ENCODE peak calls at places on chromosome 4, in six cellular contexts. N, S, B, G, J and A are unnamed samples.

GRCh38 chr4:111399523-111400135 is 745.6 kb upstream of the FAM241A start:
- DNase-seq in N (no peak), S (peak), B (no peak), G (peak), J (no peak), A (no peak)

GRCh38 chr4:136927172-136927571 is 605.1 kb downstream of the PCDH18 start:
- DNase-seq in N (no peak), S (peak), B (no peak), G (peak), J (no peak), A (no peak)

GRCh38 chr4:102614801-102615200 is 113.6 kb downstream of the NFKB1 start:
- DNase-seq in N (no peak), S (no peak), B (no peak), G (no peak), J (no peak), A (no peak)

GRCh38 chr4:88327669-88328068 is 43.3 kb upstream of the PPM1K start:
- DNase-seq in N (no peak), S (no peak), B (no peak), G (no peak), J (no peak), A (no peak)

GRCh38 chr4:98653890-98654867 is 4.2 kb downstream of the TSPAN5 start:
- DNase-seq in N (no peak), S (peak), B (no peak), G (peak), J (no peak), A (no peak)

GRCh38 chr4:56147371-56147770 is 198.6 kb downstream of the CEP135 start:
- DNase-seq in N (no peak), S (peak), B (no peak), G (peak), J (no peak), A (no peak)

GRCh38 chr4:26175016-26175786 is 145.6 kb upstream of the RBPJ start:
- DNase-seq in N (no peak), S (no peak), B (no peak), G (no peak), J (no peak), A (no peak)

GRCh38 chr4:61555789-61556188 is 355.7 kb downstream of the ADGRL3 start:
- DNase-seq in N (no peak), S (no peak), B (peak), G (peak), J (no peak), A (no peak)

GRCh38 chr4:81256059-81256635 is 41.1 kb upstream of the PRKG2 start:
- DNase-seq in N (no peak), S (peak), B (no peak), G (no peak), J (no peak), A (no peak)

GRCh38 chr4:165865995-165866650 is 6.9 kb upstream of the TLL1 start:
- DNase-seq in N (no peak), S (no peak), B (no peak), G (no peak), J (no peak), A (no peak)

GRCh38 chr4:148126825-148127224 is 315.4 kb downstream of the NR3C2 start:
- DNase-seq in N (no peak), S (peak), B (no peak), G (peak), J (no peak), A (no peak)

GRCh38 chr4:101199507-101200285 is 147.6 kb downstream of the PPP3CA start:
- DNase-seq in N (no peak), S (peak), B (no peak), G (peak), J (no peak), A (no peak)

GRCh38 chr4:94802091-94802490 is 44.3 kb downstream of the BMPR1B start:
- DNase-seq in N (no peak), S (no peak), B (no peak), G (no peak), J (no peak), A (no peak)

GRCh38 chr4:25767877-25768475 is 94.8 kb downstream of the SEL1L3 start:
- DNase-seq in N (peak), S (peak), B (peak), G (peak), J (peak), A (peak)

GRCh38 chr4:8176547-8177399 is 18.2 kb upstream of the ABLIM2 start:
- DNase-seq in N (no peak), S (peak), B (peak), G (peak), J (no peak), A (peak)

GRCh38 chr4:156598138-156598681 is 373.4 kb downstream of the PDGFC start:
- DNase-seq in N (peak), S (peak), B (no peak), G (peak), J (no peak), A (no peak)

DNA sequence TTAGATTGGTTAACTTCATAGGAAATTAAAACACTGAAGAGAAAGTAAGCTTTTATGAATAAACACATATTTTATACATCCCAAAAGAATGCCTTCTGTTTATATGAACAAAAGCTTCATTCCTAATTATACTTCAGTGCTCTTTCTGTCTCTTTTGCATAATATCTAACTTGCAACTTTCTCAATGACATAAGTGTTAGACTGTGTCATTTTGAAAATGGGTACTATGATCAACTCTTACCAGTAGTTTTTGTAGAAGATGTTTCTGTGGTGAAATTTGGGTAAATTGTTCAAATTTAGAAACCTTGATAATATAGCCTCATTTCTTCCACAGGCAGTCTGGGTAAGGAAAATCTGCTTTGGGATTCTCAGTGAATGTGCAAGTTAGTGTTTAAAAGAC is 991.4 kb downstream of the CCSER1 start:
- DNase-seq in N (no peak), S (no peak), B (no peak), G (no peak), J (no peak), A (no peak)
- TF ChIP-seq CTCF in N (no peak), S (no peak), B (no peak), G (no peak), J (no peak), A (no peak)

GRCh38 chr4:164012396-164013027 is 518.0 kb downstream of the TMA16 start:
- DNase-seq in N (no peak), S (peak), B (peak), G (peak), J (no peak), A (peak)
- TF ChIP-seq CTCF in N (no peak), S (peak), B (peak), G (peak), J (no peak), A (peak)

GRCh38 chr4:85165808-85166207 is 199.3 kb upstream of the WDFY3 start:
- DNase-seq in N (no peak), S (no peak), B (no peak), G (no peak), J (no peak), A (no peak)
- TF ChIP-seq CTCF in N (no peak), S (no peak), B (no peak), G (no peak), J (no peak), A (no peak)

GRCh38 chr4:55018978-55019377 is 106.4 kb downstream of the KDR start:
- DNase-seq in N (no peak), S (no peak), B (no peak), G (no peak), J (no peak), A (no peak)
- TF ChIP-seq CTCF in N (no peak), S (no peak), B (no peak), G (no peak), J (no peak), A (no peak)

GRCh38 chr4:6253111-6253510 is 16.5 kb upstream of the WFS1 start:
- DNase-seq in N (no peak), S (no peak), B (no peak), G (no peak), J (no peak), A (no peak)

GRCh38 chr4:6252051-6252450 is 17.6 kb upstream of the WFS1 start:
- DNase-seq in N (no peak), S (no peak), B (no peak), G (no peak), J (no peak), A (no peak)

GRCh38 chr4:6250235-6250983 is 19.2 kb upstream of the WFS1 start:
- DNase-seq in N (no peak), S (peak), B (no peak), G (peak), J (no peak), A (peak)

GRCh38 chr4:6251365-6251764 is 18.3 kb upstream of the WFS1 start:
- DNase-seq in N (no peak), S (no peak), B (no peak), G (no peak), J (no peak), A (no peak)

DNA sequence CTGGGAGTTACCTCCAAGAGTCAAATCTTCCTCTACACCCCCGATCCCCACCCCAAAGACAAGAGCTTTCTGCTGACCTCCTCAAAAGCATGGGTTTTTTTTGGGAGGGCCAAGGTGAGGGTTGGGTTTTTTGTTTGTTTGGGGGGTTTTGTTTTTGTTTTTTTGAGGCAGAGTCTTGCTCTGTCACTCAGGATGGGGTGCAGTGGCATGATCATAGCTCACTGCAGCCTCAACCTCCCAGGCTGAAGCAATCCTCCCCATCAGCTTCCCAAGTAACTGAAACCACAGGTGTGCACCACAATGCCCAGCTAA is 18.7 kb upstream of the WFS1 start:
- DNase-seq in N (no peak), S (no peak), B (no peak), G (no peak), J (no peak), A (no peak)
- TF ChIP-seq CTCF in N (no peak), S (no peak), B (no peak), G (no peak), J (no peak), A (peak)

DNA sequence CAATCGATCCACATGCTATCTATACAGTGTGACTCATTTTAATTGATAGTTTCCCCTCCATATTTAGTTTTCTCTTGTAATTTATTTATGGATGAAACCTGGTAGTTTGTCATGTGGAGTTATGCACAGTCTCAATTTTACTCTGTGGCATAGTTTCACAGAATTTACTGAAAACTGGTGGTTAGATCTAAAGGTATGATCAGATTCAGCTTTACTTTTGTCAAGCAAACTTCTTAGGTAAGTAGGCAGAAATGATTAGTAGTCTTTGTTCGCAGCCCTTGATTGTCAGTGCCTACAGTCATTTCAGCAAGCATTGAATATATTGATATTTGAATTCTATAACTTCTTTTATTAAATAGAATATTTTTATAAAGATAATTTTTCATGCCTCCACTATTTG is 2.5 kb downstream of the ADD1 start:
- DNase-seq in N (no peak), S (no peak), B (no peak), G (no peak), J (no peak), A (no peak)
- TF ChIP-seq CTCF in N (no peak), S (no peak), B (no peak), G (no peak), J (no peak), A (no peak)

DNA sequence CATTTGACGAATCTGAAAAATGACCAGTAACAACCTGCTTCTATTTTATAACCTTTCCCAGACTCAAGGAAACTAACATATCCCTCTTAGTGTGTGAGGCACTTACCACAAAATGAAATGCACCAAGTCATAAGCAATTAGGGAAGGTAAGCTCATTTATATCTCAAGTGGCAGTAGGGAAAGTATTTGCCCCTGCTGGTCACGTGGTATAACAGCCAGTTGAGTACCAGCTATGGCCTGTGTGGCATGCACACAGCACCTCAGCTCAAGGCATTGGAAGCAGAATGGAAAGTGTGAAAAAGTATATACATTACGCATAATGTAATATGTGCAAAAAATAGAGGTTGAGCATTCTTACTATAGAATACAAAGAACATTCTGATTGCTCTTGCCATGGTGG is 178.3 kb upstream of the GYPA start:
- DNase-seq in N (no peak), S (no peak), B (no peak), G (no peak), J (no peak), A (no peak)
- TF ChIP-seq CTCF in N (no peak), S (no peak), B (no peak), G (no peak), J (no peak), A (no peak)

GRCh38 chr4:176226736-176227135 is 31.4 kb upstream of the SPATA4 start:
- DNase-seq in N (no peak), S (no peak), B (no peak), G (peak), J (no peak), A (no peak)
- TF ChIP-seq CTCF in N (no peak), S (no peak), B (no peak), G (no peak), J (no peak), A (no peak)